ENCODE peak calls at places on chromosomes 13 and 19, in eight cellular contexts. D is GM04503; F is CD8-positive, alpha-beta memory T cell; N is astrocyte; J is stimulated activated CD8-positive, alpha-beta memory T cell treated with anti-CD3 and anti-CD28 coated beads, Interleukin-4, amount 100 ng/mL, for 1 hour; P is stomach; Y is neuronal stem cell; I is Calu3. S is an unnamed sample.

GRCh38 chr19:50803633-50804419 is 13.6 kb downstream of the ACP4 start:
- DNase-seq in Y (no peak), P (no peak), D (no peak), J (no peak), I (no peak), F (no peak), N (no peak), S (no peak)

GRCh38 chr19:18304496-18305312 is 18.2 kb downstream of the LSM4 start:
- DNase-seq in F (peak), J (peak), Y (no peak), D (no peak), N (peak), P (peak), I (peak), S (no peak)

GRCh38 chr13:108606424-108606823 is 23.0 kb upstream of the MYO16 start:
- DNase-seq in J (no peak), I (no peak), F (no peak), N (no peak), D (no peak), Y (no peak), P (no peak), S (no peak)

GRCh38 chr19:55082023-55082851 is 6.6 kb downstream of the EPS8L1 start:
- DNase-seq in P (no peak), I (no peak), N (no peak), Y (no peak), J (peak), F (peak), D (no peak), S (no peak)

GRCh38 chr19:30651066-30651465 is 278.9 kb downstream of the ZNF536 start:
- DNase-seq in F (no peak), I (no peak), N (no peak), D (no peak), J (no peak), P (no peak), Y (no peak), S (no peak)

GRCh38 chr13:50170447-50171037 is 155.3 kb downstream of the KCNRG start:
- DNase-seq in F (no peak), P (no peak), Y (no peak), J (no peak), N (no peak), D (no peak), I (no peak), S (no peak)

GRCh38 chr13:77751513-77752456 is 54.3 kb downstream of the SLAIN1 start:
- DNase-seq in F (peak), Y (peak), J (no peak), P (no peak), I (peak), N (peak), D (peak), S (no peak)

GRCh38 chr13:42814868-42815267 is 33.5 kb downstream of the FAM216B start:
- DNase-seq in I (no peak), Y (no peak), J (no peak), N (peak), F (no peak), P (no peak), D (peak), S (no peak)

GRCh38 chr13:30892966-30893365 is 13.1 kb upstream of the MEDAG start:
- DNase-seq in F (no peak), I (peak), Y (no peak), J (no peak), D (no peak), N (peak), P (no peak), S (no peak)

GRCh38 chr19:16893686-16893990 is 4.8 kb downstream of the F2RL3 start:
- DNase-seq in Y (no peak), D (no peak), N (no peak), I (no peak), F (no peak), J (no peak), P (no peak), S (no peak)

GRCh38 chr13:98990701-98991100 is 12.8 kb upstream of the DOCK9 start:
- DNase-seq in N (peak), D (no peak), F (no peak), P (no peak), J (no peak), Y (no peak), I (no peak), S (no peak)

GRCh38 chr19:17001603-17002183 is 24.9 kb downstream of the CPAMD8 start:
- DNase-seq in Y (no peak), I (no peak), J (peak), D (no peak), P (no peak), N (no peak), F (peak), S (no peak)

GRCh38 chr13:109881347-109881725 is 95.0 kb upstream of the IRS2 start:
- DNase-seq in N (no peak), F (no peak), Y (no peak), J (no peak), I (no peak), D (no peak), P (no peak), S (no peak)

GRCh38 chr19:1503089-1503924 is 9.5 kb downstream of the ADAMTSL5 start:
- DNase-seq in I (peak), N (no peak), F (peak), Y (no peak), D (no peak), P (peak), J (peak), S (no peak)

GRCh38 chr13:39729161-39729560 is 73.7 kb downstream of the COG6 start:
- DNase-seq in J (no peak), D (no peak), N (peak), F (no peak), P (no peak), I (no peak), Y (no peak), S (no peak)

GRCh38 chr13:21744149-21744548 is 73.3 kb downstream of the FGF9 start:
- DNase-seq in I (no peak), P (no peak), J (no peak), F (no peak), Y (no peak), D (no peak), N (no peak), S (no peak)